ENCODE peak calls at places on chromosomes 12 and 14, in ten cellular contexts. Y is mucosa of descending colon, M is ovary, S is GM12864, E is SK-N-SH, X is cardiac fibroblast, I is Panc1, P is lower leg skin, D is fibroblast of lung, T is astrocyte of the spinal cord. L is an unnamed sample.

GRCh38 chr14:71319646-71320045 is 412.4 kb downstream of the PCNX1 start:
- DNase-seq in Y (no peak), M (peak), S (no peak), E (peak), X (peak), I (peak), P (no peak), D (no peak), T (no peak), L (peak)

GRCh38 chr14:38040411-38040810 is 167.3 kb upstream of the SSTR1 start:
- DNase-seq in Y (no peak), M (no peak), S (no peak), E (no peak), X (no peak), I (no peak), P (no peak), D (no peak), T (no peak), L (no peak)

GRCh38 chr12:131053567-131053966 is 99.9 kb downstream of the ADGRD1 start:
- DNase-seq in Y (no peak), M (no peak), S (no peak), E (no peak), X (no peak), I (no peak), P (no peak), D (no peak), T (no peak), L (no peak)

GRCh38 chr12:104736307-104736706 is 221.8 kb downstream of the SLC41A2 start:
- DNase-seq in Y (no peak), M (no peak), S (no peak), E (peak), X (peak), I (no peak), P (no peak), D (peak), T (peak), L (no peak)

GRCh38 chr12:2294651-2295475 is 242.1 kb downstream of the CACNA1C start:
- DNase-seq in Y (no peak), M (no peak), S (no peak), E (no peak), X (peak), I (no peak), P (peak), D (peak), T (peak), L (peak)

GRCh38 chr14:43706901-43707300 is 800.2 kb downstream of the FSCB start:
- DNase-seq in Y (no peak), M (no peak), S (no peak), E (no peak), X (peak), I (no peak), P (no peak), D (peak), T (no peak), L (no peak)

GRCh38 chr12:79420146-79420618 is 270.6 kb downstream of the PAWR start:
- DNase-seq in Y (no peak), M (no peak), S (no peak), E (no peak), X (peak), I (peak), P (no peak), D (peak), T (peak), L (peak)

GRCh38 chr14:51776102-51776894 is 84.1 kb upstream of the GNG2 start:
- DNase-seq in Y (peak), M (peak), S (peak), E (peak), X (peak), I (no peak), P (peak), D (peak), T (peak), L (peak)

GRCh38 chr12:120265483-120266179 is at the start of gene PXN:
- DNase-seq in Y (peak), M (peak), S (peak), E (peak), X (peak), I (no peak), P (peak), D (peak), T (peak), L (peak)

GRCh38 chr14:92719890-92720323 is 28.5 kb downstream of the LGMN start:
- DNase-seq in Y (peak), M (no peak), S (no peak), E (no peak), X (peak), I (no peak), P (no peak), D (no peak), T (no peak), L (no peak)

GRCh38 chr12:18496156-18496555 is 234.8 kb downstream of the PIK3C2G start:
- DNase-seq in Y (no peak), M (no peak), S (no peak), E (no peak), X (no peak), I (no peak), P (no peak), D (no peak), T (no peak), L (no peak)

GRCh38 chr14:96461950-96462798 is 40.0 kb upstream of the PAPOLA start:
- DNase-seq in Y (peak), M (no peak), S (no peak), E (no peak), X (no peak), I (no peak), P (no peak), D (no peak), T (no peak), L (no peak)

GRCh38 chr14:28608438-28608837 is 158.1 kb upstream of the FOXG1 start:
- DNase-seq in Y (no peak), M (no peak), S (no peak), E (no peak), X (peak), I (no peak), P (no peak), D (peak), T (peak), L (no peak)

GRCh38 chr14:88535813-88536212 is 19.0 kb downstream of the PTPN21 start:
- DNase-seq in Y (no peak), M (no peak), S (no peak), E (no peak), X (no peak), I (no peak), P (no peak), D (no peak), T (no peak), L (no peak)

GRCh38 chr14:46245281-46245680 is 406.3 kb downstream of the RPL10L start:
- DNase-seq in Y (no peak), M (no peak), S (no peak), E (no peak), X (no peak), I (no peak), P (no peak), D (no peak), T (no peak), L (no peak)

GRCh38 chr14:92575773-92576303 is 62.3 kb downstream of the RIN3 start:
- DNase-seq in Y (no peak), M (no peak), S (no peak), E (no peak), X (no peak), I (no peak), P (no peak), D (no peak), T (no peak), L (no peak)

DNA sequence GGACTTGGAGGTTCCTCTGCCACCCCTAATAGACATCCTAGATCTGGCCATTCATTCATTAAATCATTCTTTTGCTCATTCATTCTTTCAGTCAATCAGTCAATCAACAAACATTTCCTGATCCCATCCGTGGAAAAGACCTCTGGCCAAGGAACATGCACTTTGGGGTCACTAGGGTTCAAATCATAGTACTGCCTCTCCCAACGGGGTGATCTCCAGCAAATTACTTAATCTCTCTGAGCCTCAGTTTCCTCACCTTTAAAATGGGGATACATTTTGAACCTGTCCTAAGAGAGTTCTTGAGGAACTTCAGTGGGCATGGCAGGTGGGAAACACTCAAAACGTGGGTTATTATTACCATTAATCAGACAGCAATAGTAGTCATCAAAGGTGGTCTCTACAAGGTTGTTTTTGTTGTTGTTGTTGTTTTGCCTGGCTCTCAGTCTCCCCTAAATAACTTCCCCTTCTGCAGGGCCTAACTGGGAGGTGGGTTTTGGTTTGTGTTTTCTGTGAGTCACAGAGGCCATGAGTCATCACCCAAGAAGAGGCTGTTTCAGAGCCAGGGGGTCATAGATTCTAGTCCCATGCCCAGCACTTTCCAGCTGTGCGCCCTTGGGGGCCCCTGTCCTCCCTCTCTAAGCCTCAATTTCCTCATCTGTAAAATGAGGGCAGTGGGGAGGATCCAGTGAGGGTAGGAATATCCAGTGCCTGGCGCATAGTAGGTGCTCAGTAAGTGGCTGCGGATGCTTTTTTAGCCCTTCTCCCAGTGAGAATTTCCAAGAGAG is 16.9 kb upstream of the FAM222A start:
- DNase-seq in Y (no peak), M (no peak), S (no peak), E (no peak), X (peak), I (no peak), P (no peak), D (peak), T (peak), L (no peak)
- H3K4me3 ChIP-seq in Y (no peak), M (no peak), S (no peak), E (no peak), X (no peak), I (no peak), P (no peak), D (no peak), T (no peak), L (no peak)

GRCh38 chr12:46506198-46506597 is 133.6 kb upstream of the SLC38A2 start:
- DNase-seq in Y (no peak), M (no peak), S (no peak), E (no peak), X (no peak), I (no peak), P (no peak), D (no peak), T (no peak), L (no peak)
- TF ChIP-seq CTCF in Y (no peak), M (no peak), S (no peak), E (no peak), X (no peak), I (no peak), P (no peak), D (no peak), T (no peak), L (no peak)

GRCh38 chr14:61764342-61765122 is 2.3 kb downstream of the SNAPC1 start:
- DNase-seq in Y (no peak), M (no peak), S (no peak), E (no peak), X (peak), I (no peak), P (no peak), D (no peak), T (no peak), L (no peak)
- H3K4me3 ChIP-seq in Y (no peak), M (no peak), S (no peak), E (peak), X (peak), I (peak), P (no peak), D (peak), T (peak), L (peak)

GRCh38 chr12:57474862-57475261 is 4.8 kb downstream of the ARHGAP9 start:
- DNase-seq in Y (peak), M (no peak), S (no peak), E (no peak), X (no peak), I (no peak), P (no peak), D (no peak), T (no peak), L (no peak)

GRCh38 chr12:57476993-57477709 is 2.5 kb downstream of the ARHGAP9 start:
- DNase-seq in Y (peak), M (no peak), S (no peak), E (no peak), X (no peak), I (no peak), P (no peak), D (no peak), T (no peak), L (no peak)

GRCh38 chr12:57477710-57478681 is 1.7 kb downstream of the ARHGAP9 start:
- DNase-seq in Y (peak), M (no peak), S (no peak), E (no peak), X (peak), I (no peak), P (no peak), D (peak), T (no peak), L (peak)

GRCh38 chr12:57475271-57476161 is 4.2 kb downstream of the ARHGAP9 start:
- DNase-seq in Y (peak), M (no peak), S (no peak), E (peak), X (no peak), I (no peak), P (no peak), D (peak), T (no peak), L (no peak)

DNA sequence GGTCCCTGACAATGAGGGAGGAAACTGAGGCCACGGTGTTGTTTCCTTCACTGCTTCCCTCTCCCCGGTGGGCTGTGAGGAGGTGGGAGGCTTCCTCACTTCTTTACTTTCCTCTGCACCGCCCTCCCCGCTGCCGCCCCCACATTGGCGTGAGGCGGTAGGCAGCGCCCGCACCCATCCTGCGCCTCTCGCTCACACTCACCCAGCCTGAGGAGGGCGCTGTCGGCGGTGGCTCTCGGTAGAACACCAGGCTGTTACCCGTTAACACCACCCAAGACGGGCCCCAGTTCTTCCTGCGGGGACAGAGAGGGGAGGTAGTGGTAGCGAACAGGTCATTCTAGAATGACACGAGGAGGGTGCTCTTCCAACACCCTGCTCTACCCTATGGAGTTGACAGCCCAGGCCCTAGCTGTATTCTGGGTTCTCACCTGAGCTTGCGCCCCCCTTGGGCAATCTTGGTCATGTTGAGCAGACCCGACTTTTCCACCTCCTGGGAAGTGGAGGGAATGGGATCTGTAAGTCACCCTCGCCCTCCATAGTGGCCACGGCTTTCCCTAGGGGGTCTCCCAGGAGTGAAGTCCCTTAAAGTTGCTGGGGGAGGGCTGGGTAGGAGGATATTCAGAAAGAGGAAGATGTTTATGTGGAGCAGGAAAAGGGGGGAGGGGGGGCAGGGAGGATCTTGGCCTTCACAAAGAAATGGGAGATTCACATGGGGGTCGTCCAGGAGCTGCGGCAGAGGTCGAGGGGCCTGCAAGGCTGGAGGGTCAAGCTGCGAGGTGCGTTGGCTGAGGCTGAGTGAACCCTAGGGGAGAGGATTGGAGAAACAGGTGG is 3.3 kb downstream of the ARHGAP9 start:
- DNase-seq in Y (peak), M (no peak), S (no peak), E (no peak), X (no peak), I (no peak), P (no peak), D (no peak), T (no peak), L (peak)
- TF ChIP-seq CTCF in Y (no peak), M (no peak), S (peak), E (peak), X (no peak), I (no peak), P (no peak), D (no peak), T (no peak), L (peak)

DNA sequence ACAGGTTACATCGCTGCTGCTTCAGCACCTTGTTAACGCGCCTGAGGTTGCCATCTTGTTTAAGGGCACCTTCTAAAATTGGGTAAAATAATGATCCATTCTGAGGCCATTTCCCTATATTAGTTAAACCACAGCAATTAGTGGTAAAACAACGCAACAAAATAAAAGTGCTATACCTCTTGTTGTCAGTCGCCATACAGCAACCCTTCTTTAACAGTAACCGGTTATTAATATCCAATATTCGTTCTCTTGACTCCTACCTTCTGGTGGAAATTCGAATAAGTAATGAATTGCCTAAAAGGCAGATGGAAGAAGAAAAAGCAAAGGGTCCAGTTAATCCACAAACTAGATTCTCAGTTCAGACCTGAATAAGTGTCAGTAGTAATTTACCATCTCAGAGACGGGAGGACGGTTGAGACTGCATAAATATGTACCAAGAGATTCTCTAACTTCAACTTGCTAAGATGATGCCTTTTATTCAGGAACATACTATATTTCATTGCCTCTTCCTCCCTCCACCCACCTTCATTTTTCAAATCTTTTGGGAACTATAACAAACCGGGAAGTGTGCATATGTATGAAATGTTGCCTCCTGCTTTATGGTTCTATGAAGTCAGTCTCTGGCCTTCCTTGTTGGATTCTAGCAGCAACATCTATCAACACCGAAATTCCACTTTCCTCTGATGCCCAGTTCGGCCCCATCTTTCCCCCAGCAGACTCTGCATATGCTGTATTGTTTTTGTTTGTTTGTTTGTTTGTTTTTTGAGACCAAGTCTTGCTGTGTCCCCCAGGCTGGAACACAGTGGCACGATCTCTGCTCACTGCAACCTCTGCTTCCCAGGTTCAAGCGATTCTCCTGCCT is 834 bp upstream of the PSMB5 start:
- DNase-seq in Y (no peak), M (no peak), S (no peak), E (no peak), X (no peak), I (no peak), P (no peak), D (no peak), T (no peak), L (no peak)
- H3K4me3 ChIP-seq in Y (peak), M (peak), S (peak), E (no peak), X (peak), I (peak), P (no peak), D (peak), T (peak), L (peak)

L was measured in GM12865.